ENCODE peak calls at places on chromosome 11, in ten cellular contexts. A is activated CD8-positive, alpha-beta memory T cell treated with anti-CD3 and anti-CD28 coated beads for 1 hour; G is DMS53; R is fibroblast of the aortic adventitia; Y is osteocyte; X is fibroblast of gingiva; V is HS-5; C is T-helper 1 cell; D is right cardiac atrium; Z is HFFc6. E is an unnamed sample.

GRCh38 chr11:89458646-89459045 is 32.5 kb downstream of the NOX4 start:
- DNase-seq in C (no peak), D (no peak), G (no peak), Z (no peak), Y (no peak), V (no peak), X (peak; percentile 37), R (no peak), A (no peak), E (no peak)

GRCh38 chr11:118003021-118003423 is 16.8 kb downstream of the IL10RA start:
- DNase-seq in C (peak; percentile 84), G (no peak), V (no peak), Z (no peak), R (no peak), A (no peak), D (no peak), X (no peak), Y (no peak), E (no peak)

GRCh38 chr11:111334495-111335123 is 36.3 kb downstream of the POU2AF3 start:
- DNase-seq in R (no peak), Z (no peak), Y (no peak), G (peak; percentile 98), C (no peak), A (no peak), V (no peak), D (no peak), X (no peak), E (no peak)

GRCh38 chr11:113638378-113638777 is 67.7 kb downstream of the TMPRSS5 start:
- DNase-seq in C (no peak), G (no peak), V (no peak), X (no peak), D (no peak), A (no peak), Z (no peak), Y (no peak), R (no peak), E (no peak)

GRCh38 chr11:57567210-57567511 is 311 bp downstream of the UBE2L6 start:
- DNase-seq in A (no peak), X (no peak), R (peak; percentile 17), D (no peak), Z (no peak), V (peak; percentile 4), C (peak; percentile 45), Y (no peak), G (peak; percentile 13), E (no peak)

GRCh38 chr11:29231586-29231985 is 785.2 kb downstream of the KCNA4 start:
- DNase-seq in Y (no peak), A (no peak), C (no peak), V (no peak), R (peak; percentile 24), D (no peak), X (no peak), Z (no peak), G (no peak), E (no peak)

GRCh38 chr11:75140269-75141138 is 10.4 kb upstream of the SLCO2B1 start:
- DNase-seq in Y (no peak), Z (peak; percentile 10), V (no peak), R (peak; percentile 29), C (peak; percentile 68), D (peak; percentile 90), A (peak; percentile 67), G (peak; percentile 88), X (no peak), E (no peak)

GRCh38 chr11:11993814-11994213 is 14.6 kb downstream of the DKK3 start:
- DNase-seq in Z (peak; percentile 88), G (peak; percentile 27), C (no peak), X (peak; percentile 69), Y (peak; percentile 89), A (no peak), D (peak; percentile 72), V (no peak), R (peak; percentile 61), E (no peak)

GRCh38 chr11:17588166-17588565 is 41.1 kb downstream of the OTOG start:
- DNase-seq in G (no peak), V (no peak), D (no peak), R (no peak), A (no peak), Z (no peak), C (no peak), X (no peak), Y (no peak), E (no peak)

GRCh38 chr11:38835986-38836385 is 2237.9 kb upstream of the RAG2 start:
- DNase-seq in X (no peak), Y (no peak), D (no peak), Z (no peak), A (no peak), R (no peak), C (no peak), G (no peak), V (no peak), E (no peak)

GRCh38 chr11:44304091-44305084 is 5.6 kb downstream of the ALX4 start:
- DNase-seq in X (no peak), D (no peak), Y (no peak), A (no peak), Z (no peak), C (no peak), V (no peak), G (peak; percentile 46), R (no peak), E (no peak)

GRCh38 chr11:60781286-60782044 is 3.7 kb upstream of the MS4A10 start:
- DNase-seq in X (no peak), G (no peak), Y (no peak), D (no peak), V (no peak), C (no peak), R (no peak), Z (no peak), A (no peak), E (no peak)

GRCh38 chr11:37394236-37394870 is 796.3 kb upstream of the RAG2 start:
- DNase-seq in Y (no peak), Z (no peak), G (peak; percentile 1), C (no peak), R (no peak), D (no peak), V (no peak), A (no peak), X (no peak), E (no peak)

GRCh38 chr11:3132831-3133455 is 32.2 kb downstream of the OSBPL5 start:
- DNase-seq in G (no peak), Y (no peak), X (no peak), D (peak; percentile 28), C (no peak), V (no peak), A (no peak), R (no peak), Z (no peak), E (no peak)

GRCh38 chr11:124898711-124899110 is 1.0 kb upstream of the ROBO4 start:
- DNase-seq in X (peak; percentile 72), Y (peak; percentile 72), Z (no peak), R (peak; percentile 90), C (no peak), A (no peak), D (peak; percentile 86), G (no peak), V (no peak), E (no peak)

GRCh38 chr11:121372028-121372427 is 79.5 kb downstream of the SC5D start:
- DNase-seq in C (no peak), G (peak; percentile 10), X (no peak), A (no peak), V (no peak), D (no peak), Z (no peak), R (no peak), Y (no peak), E (no peak)

GRCh38 chr11:109933126-109933525 is 160.1 kb upstream of the ZC3H12C start:
- DNase-seq in A (no peak), R (peak; percentile 55), Z (no peak), C (no peak), Y (no peak), D (no peak), G (no peak), V (no peak), X (no peak), E (no peak)

GRCh38 chr11:125123947-125124633 is 12.7 kb upstream of the TMEM218 start:
- DNase-seq in G (peak; percentile 89), Y (no peak), V (peak; percentile 15), C (peak; percentile 32), Z (peak; percentile 17), X (peak; percentile 79), D (peak; percentile 87), R (peak; percentile 73), A (peak; percentile 12), E (peak; percentile 4)

GRCh38 chr11:67293090-67293489 is 4.0 kb downstream of the ANKRD13D start:
- DNase-seq in R (no peak), G (no peak), C (no peak), Z (peak; percentile 41), V (peak; percentile 63), D (no peak), Y (no peak), A (no peak), X (peak; percentile 38), E (peak; percentile 31)

GRCh38 chr11:96254087-96254486 is 88.9 kb downstream of the MAML2 start:
- DNase-seq in Y (no peak), G (no peak), R (no peak), D (peak; percentile 61), Z (no peak), A (no peak), V (no peak), X (no peak), C (peak; percentile 53), E (peak; percentile 71)

GRCh38 chr11:46345131-46345597 is 2.1 kb upstream of the DGKZ start:
- DNase-seq in R (no peak), Z (no peak), C (no peak), D (peak; percentile 86), G (no peak), X (no peak), Y (no peak), A (no peak), V (no peak), E (no peak)

GRCh38 chr11:20973959-20974358 is 304.6 kb downstream of the NELL1 start:
- DNase-seq in D (no peak), C (no peak), Z (no peak), V (no peak), G (no peak), R (no peak), X (no peak), A (no peak), Y (no peak), E (no peak)

GRCh38 chr11:98835336-98835735 is 185.4 kb upstream of the CNTN5 start:
- DNase-seq in C (no peak), G (no peak), V (no peak), X (no peak), A (no peak), Z (no peak), R (no peak), D (no peak), Y (no peak), E (no peak)

GRCh38 chr11:107651672-107652071 is 60.2 kb downstream of the SLN start:
- DNase-seq in C (no peak), A (no peak), R (no peak), X (no peak), D (no peak), V (no peak), G (no peak), Z (peak; percentile 1), Y (no peak), E (no peak)

GRCh38 chr11:104522650-104523049 is 358.7 kb upstream of the PDGFD start:
- DNase-seq in G (no peak), R (peak; percentile 51), D (no peak), Z (no peak), C (no peak), V (no peak), X (peak; percentile 2), Y (no peak), A (no peak), E (peak; percentile 26)

GRCh38 chr11:35927730-35928129 is 16.1 kb upstream of the LDLRAD3 start:
- DNase-seq in Z (no peak), R (peak; percentile 65), G (no peak), Y (peak; percentile 70), D (peak; percentile 65), V (peak; percentile 41), C (no peak), A (no peak), X (peak; percentile 78), E (no peak)

GRCh38 chr11:111612211-111612610 is 10.0 kb downstream of the SIK2 start:
- DNase-seq in C (no peak), A (no peak), Z (no peak), V (no peak), D (no peak), R (peak; percentile 94), Y (no peak), G (no peak), X (peak; percentile 83), E (no peak)

GRCh38 chr11:57407010-57407409 is 16.6 kb upstream of the PRG2 start:
- DNase-seq in D (no peak), V (no peak), R (no peak), G (no peak), A (no peak), Y (no peak), C (no peak), X (no peak), Z (no peak), E (no peak)